ENCODE peak calls at places on chromosomes 13 and 19, in five cellular contexts. A, M, V, W and H are unnamed samples.

GRCh38 chr19:13839193-13839937 is 37.6 kb upstream of the NANOS3 start:
- DNase-seq in V (no peak), W (no peak), A (peak; percentile 85), M (no peak), H (peak; percentile 94)

GRCh38 chr19:10617409-10618121 is 7.8 kb upstream of the SLC44A2 start:
- DNase-seq in V (no peak), W (no peak), M (no peak), A (no peak), H (no peak)

GRCh38 chr19:1492474-1493006 is 1.6 kb downstream of the REEP6 start:
- DNase-seq in V (no peak), M (no peak), W (no peak), A (peak; percentile 89), H (no peak)

GRCh38 chr13:111980146-111980929 is 86.6 kb upstream of the SOX1 start:
- DNase-seq in W (no peak), M (no peak), A (no peak), V (no peak), H (no peak)

GRCh38 chr13:66915596-66916185 is 314.4 kb downstream of the PCDH9 start:
- DNase-seq in W (no peak), V (no peak), M (no peak), A (no peak), H (no peak)

GRCh38 chr19:7815325-7815724 is 14.7 kb upstream of the EVI5L start:
- DNase-seq in W (no peak), A (no peak), M (no peak), V (no peak), H (no peak)

GRCh38 chr13:20686863-20687579 is 16.5 kb upstream of the IL17D start:
- DNase-seq in V (no peak), M (no peak), W (no peak), A (no peak), H (no peak)

GRCh38 chr19:11225172-11225571 is 14.2 kb upstream of the ANGPTL8 start:
- DNase-seq in M (no peak), W (no peak), V (no peak), A (peak; percentile 72), H (no peak)

GRCh38 chr19:13029893-13030292 is 34.6 kb downstream of the NFIX start:
- DNase-seq in M (no peak), A (no peak), W (no peak), V (peak; percentile 44), H (no peak)

GRCh38 chr19:44972802-44973201 is 17.6 kb downstream of the CLPTM1 start:
- DNase-seq in W (no peak), M (no peak), A (no peak), V (no peak), H (no peak)

GRCh38 chr13:59766236-59766635 is 397.5 kb downstream of the DIAPH3 start:
- DNase-seq in V (no peak), W (no peak), M (no peak), A (no peak), H (no peak)

GRCh38 chr19:49820125-49820524 is 2.0 kb downstream of the MED25 start:
- DNase-seq in A (no peak), M (no peak), V (no peak), W (no peak), H (no peak)

GRCh38 chr13:111323950-111324651 is 3.7 kb downstream of the TEX29 start:
- DNase-seq in W (no peak), M (no peak), V (no peak), A (no peak), H (peak; percentile 28)

GRCh38 chr19:58499021-58499927 is 12.5 kb downstream of the SLC27A5 start:
- DNase-seq in A (peak; percentile 100), W (peak; percentile 98), V (peak; percentile 99), M (peak; percentile 100), H (peak; percentile 100)
- TF ChIP-seq CTCF in A (peak; percentile 11), W (peak; percentile 41), V (peak; percentile 58), M (peak; percentile 35), H (peak; percentile 18)

DNA sequence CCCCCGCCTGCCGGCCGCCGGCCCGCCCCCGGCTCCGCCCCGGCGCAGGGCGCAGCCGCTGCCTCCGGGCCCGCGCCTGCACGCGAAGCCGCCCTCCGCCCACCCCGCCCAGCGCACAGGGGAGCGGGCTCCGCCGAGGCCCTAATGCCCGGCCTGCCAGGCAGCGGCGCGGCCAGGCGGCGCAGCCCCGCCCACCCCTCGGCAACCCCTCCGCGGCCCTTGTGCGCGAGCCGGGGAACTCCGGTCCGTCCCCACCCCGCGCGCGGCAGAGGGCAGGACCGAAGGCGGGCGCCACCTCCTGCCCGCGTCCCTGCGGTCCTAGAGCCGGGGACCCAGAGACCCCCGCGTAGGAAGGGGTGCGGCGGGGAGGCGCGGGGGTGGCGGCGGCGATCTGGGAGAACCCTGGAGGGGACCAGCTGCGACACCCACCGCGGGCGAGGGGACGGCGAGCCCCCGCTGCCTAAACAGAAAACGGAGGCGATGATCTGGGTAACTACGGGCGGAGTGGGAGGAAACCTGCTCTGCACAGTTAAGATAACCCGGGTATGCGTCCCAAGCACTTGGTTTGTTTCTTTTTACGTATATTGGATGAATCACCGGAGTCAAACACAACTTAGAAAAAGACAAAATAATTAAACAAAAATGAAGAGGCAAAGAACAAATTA is 351 bp upstream of the USP12 start:
- DNase-seq in A (peak; percentile 97), V (peak; percentile 96), M (peak; percentile 94), W (peak; percentile 89), H (peak; percentile 84)
- TF ChIP-seq CTCF in A (peak; percentile 9), V (no peak), M (no peak), W (no peak), H (no peak)

GRCh38 chr19:19653597-19654147 is 9.8 kb downstream of the ATP13A1 start:
- DNase-seq in A (no peak), M (no peak), W (no peak), V (no peak), H (peak; percentile 36)

GRCh38 chr19:19656451-19657396 is 6.8 kb downstream of the ATP13A1 start:
- DNase-seq in W (no peak), A (no peak), M (no peak), V (no peak), H (peak; percentile 41)

GRCh38 chr19:19655641-19656343 is 7.7 kb downstream of the ATP13A1 start:
- DNase-seq in W (no peak), M (no peak), V (no peak), A (no peak), H (peak; percentile 43)

GRCh38 chr19:19654441-19654840 is 9.0 kb downstream of the ATP13A1 start:
- DNase-seq in A (no peak), M (no peak), V (no peak), W (no peak), H (peak; percentile 42)

DNA sequence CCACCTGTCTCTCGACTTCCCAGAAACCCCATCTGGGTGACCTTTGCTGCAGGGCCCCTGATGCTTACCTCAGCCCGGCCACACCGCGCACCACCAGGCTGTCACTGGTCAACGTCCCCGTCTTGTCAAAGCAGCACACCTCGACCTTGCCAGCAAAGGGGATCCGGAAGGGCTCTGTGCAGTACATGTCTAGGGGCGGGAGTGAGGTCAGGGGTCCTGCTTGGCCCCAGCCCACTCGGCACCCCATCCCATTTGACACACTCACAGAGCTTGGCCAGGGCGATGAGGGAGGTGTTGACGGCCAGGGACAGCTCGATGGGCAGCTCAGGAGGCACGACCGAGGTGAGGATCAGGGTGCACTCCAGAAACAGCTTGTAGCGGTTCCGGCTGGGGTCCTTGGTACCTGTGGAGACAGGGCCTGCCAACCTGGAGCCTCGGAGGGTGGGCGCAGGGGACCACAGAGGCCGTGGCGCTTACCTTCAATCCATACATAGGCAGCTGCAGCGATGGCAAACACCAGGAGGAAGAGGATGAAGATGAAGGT is 8.4 kb downstream of the ATP13A1 start:
- DNase-seq in M (no peak), W (no peak), A (no peak), V (no peak), H (peak; percentile 37)
- TF ChIP-seq CTCF in M (no peak), W (no peak), A (no peak), V (no peak), H (no peak)

GRCh38 chr13:42152495-42152894 is 104.0 kb downstream of the DGKH start:
- DNase-seq in M (no peak), V (no peak), A (no peak), W (no peak), H (no peak)

GRCh38 chr13:42146359-42146758 is 97.9 kb downstream of the DGKH start:
- DNase-seq in V (no peak), W (no peak), M (no peak), A (no peak), H (no peak)

GRCh38 chr13:42153371-42153770 is 104.9 kb downstream of the DGKH start:
- DNase-seq in M (no peak), W (no peak), A (no peak), V (no peak), H (no peak)

GRCh38 chr13:42151781-42152180 is 103.3 kb downstream of the DGKH start:
- DNase-seq in V (no peak), M (no peak), A (no peak), W (no peak), H (no peak)

GRCh38 chr13:42148538-42148937 is 100.1 kb downstream of the DGKH start:
- DNase-seq in A (no peak), W (no peak), M (no peak), V (no peak), H (no peak)
- TF ChIP-seq CTCF in A (no peak), W (no peak), M (no peak), V (no peak), H (no peak)

GRCh38 chr19:43766755-43767043 is 11.9 kb upstream of the SMG9 start:
- DNase-seq in W (no peak), M (no peak), A (no peak), V (no peak), H (no peak)
- TF ChIP-seq CTCF in W (no peak), M (peak; percentile 1), A (no peak), V (no peak), H (peak; percentile 56)

GRCh38 chr13:49791214-49791752 is 1.2 kb downstream of the KPNA3 start:
- DNase-seq in M (no peak), W (no peak), A (peak; percentile 71), V (peak; percentile 4), H (no peak)

GRCh38 chr13:49791753-49792549 is 531 bp downstream of the KPNA3 start:
- DNase-seq in W (no peak), A (peak; percentile 62), M (peak; percentile 67), V (peak; percentile 54), H (peak; percentile 52)

GRCh38 chr13:49789961-49790360 is 2.5 kb downstream of the KPNA3 start:
- DNase-seq in V (no peak), A (no peak), W (no peak), M (no peak), H (no peak)

DNA sequence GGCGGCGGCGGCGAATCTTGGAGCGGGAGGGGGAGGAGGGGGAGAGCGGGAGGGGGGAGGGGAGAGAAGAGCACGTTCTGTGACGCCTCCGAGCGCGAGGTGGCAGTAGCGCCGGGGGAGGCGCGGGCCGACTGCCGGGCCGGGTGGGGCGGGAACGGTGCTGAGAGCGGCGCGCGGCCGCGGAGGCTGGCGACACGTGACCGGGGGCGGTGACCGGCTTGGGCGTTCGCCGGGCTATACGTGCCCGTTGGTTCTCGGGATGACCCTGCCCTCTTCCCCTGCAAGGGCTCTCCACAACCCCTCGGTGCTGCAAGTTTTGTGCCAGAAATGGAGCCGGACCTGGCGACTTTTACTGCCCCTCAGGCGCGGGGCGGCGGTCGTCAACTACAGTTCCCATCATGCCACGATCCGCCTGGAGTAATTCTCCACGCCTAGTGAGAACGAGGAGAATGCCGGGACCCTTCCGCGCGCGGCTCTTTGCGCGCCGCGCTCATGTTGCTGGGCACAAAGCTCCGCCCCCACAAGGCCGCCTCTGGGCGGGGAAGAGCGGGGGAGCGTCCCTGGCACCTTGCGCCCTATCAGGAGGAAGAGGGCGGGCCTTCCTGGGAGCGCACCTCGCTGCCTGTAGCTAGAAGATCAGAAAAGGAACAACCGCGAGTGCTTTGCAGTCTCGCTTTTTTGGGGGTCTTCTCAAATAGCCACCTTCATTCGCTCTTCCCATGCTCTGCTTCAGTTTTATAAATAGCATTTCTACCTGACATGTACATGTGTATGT is at the start of gene KPNA3:
- DNase-seq in V (peak; percentile 91), M (peak; percentile 95), W (peak; percentile 88), A (peak; percentile 98), H (peak; percentile 90)
- TF ChIP-seq CTCF in V (no peak), M (no peak), W (no peak), A (peak; percentile 16), H (no peak)